ENCODE peak calls at places on chromosomes 12 and 14, in four cellular contexts. One of them, this sample, is unnamed.

GRCh38 chr14:50062438-50063039 is 53.8 kb downstream of the VCPKMT start:
- DNase-seq in aorta: no peak
- DNase-seq in iPS DF 19.7: no peak
- DNase-seq in CD8-positive, alpha-beta memory T cell: peak; percentile 78
- DNase-seq in this sample: peak; percentile 79

GRCh38 chr12:3490848-3491382 is at the start of gene PRMT8:
- DNase-seq in aorta: peak; percentile 69
- DNase-seq in iPS DF 19.7: no peak
- DNase-seq in CD8-positive, alpha-beta memory T cell: no peak
- DNase-seq in this sample: no peak

GRCh38 chr14:31127690-31128089 is 79.9 kb downstream of the HECTD1 start:
- DNase-seq in aorta: no peak
- DNase-seq in iPS DF 19.7: no peak
- DNase-seq in CD8-positive, alpha-beta memory T cell: peak; percentile 35
- DNase-seq in this sample: peak; percentile 17

GRCh38 chr12:129665414-129665813 is 238.4 kb downstream of the TMEM132D start:
- DNase-seq in aorta: no peak
- DNase-seq in iPS DF 19.7: no peak
- DNase-seq in CD8-positive, alpha-beta memory T cell: no peak
- DNase-seq in this sample: no peak

GRCh38 chr14:79064200-79064599 is 894.0 kb downstream of the NRXN3 start:
- DNase-seq in aorta: no peak
- DNase-seq in iPS DF 19.7: no peak
- DNase-seq in CD8-positive, alpha-beta memory T cell: no peak
- DNase-seq in this sample: no peak

GRCh38 chr12:1527789-1528188 is 66.6 kb downstream of the FBXL14 start:
- DNase-seq in aorta: no peak
- DNase-seq in iPS DF 19.7: no peak
- DNase-seq in CD8-positive, alpha-beta memory T cell: no peak
- DNase-seq in this sample: no peak

GRCh38 chr14:105890474-105891220 is 364.3 kb downstream of the TMEM121 start:
- DNase-seq in aorta: peak; percentile 76
- DNase-seq in iPS DF 19.7: no peak
- DNase-seq in CD8-positive, alpha-beta memory T cell: no peak
- DNase-seq in this sample: no peak

GRCh38 chr14:52059614-52060013 is 9.2 kb downstream of the NID2 start:
- DNase-seq in aorta: no peak
- DNase-seq in iPS DF 19.7: no peak
- DNase-seq in CD8-positive, alpha-beta memory T cell: no peak
- DNase-seq in this sample: no peak

GRCh38 chr12:693937-694533 is 30.8 kb upstream of the NINJ2 start:
- DNase-seq in aorta: no peak
- DNase-seq in iPS DF 19.7: no peak
- DNase-seq in CD8-positive, alpha-beta memory T cell: no peak
- DNase-seq in this sample: no peak

GRCh38 chr12:98399532-98399931 is 115.9 kb upstream of the TMPO start:
- DNase-seq in aorta: no peak
- DNase-seq in iPS DF 19.7: no peak
- DNase-seq in CD8-positive, alpha-beta memory T cell: no peak
- DNase-seq in this sample: peak; percentile 15